ENCODE peak calls at places on chromosomes 13 and 19, in seven cellular contexts. K is lower leg skin, Y is breast epithelium, A is A549, W is uterus, C is upper lobe of left lung, G is spleen. S is an unnamed sample.
A peak's percentile ranks its signal among the peaks of the same experiment; 100 is the strongest.

GRCh38 chr13:91017031-91017668 is 330.3 kb upstream of the MIR17HG start:
- DNase-seq in K (no peak), Y (no peak), A (peak; percentile 40), W (no peak), C (peak; percentile 23), G (no peak), S (no peak)

GRCh38 chr13:66171821-66172220 is 1058.3 kb downstream of the PCDH9 start:
- DNase-seq in K (no peak), Y (no peak), A (no peak), W (no peak), C (no peak), G (no peak), S (no peak)

GRCh38 chr13:28204690-28205443 is 66.5 kb downstream of the PAN3 start:
- DNase-seq in K (no peak), Y (no peak), A (no peak), W (no peak), C (no peak), G (no peak), S (no peak)

GRCh38 chr19:55703790-55704215 is 28.8 kb downstream of the EPN1 start:
- DNase-seq in K (no peak), Y (no peak), A (no peak), W (no peak), C (peak; percentile 42), G (peak; percentile 86), S (no peak)

GRCh38 chr13:97279913-97280312 is 57.8 kb downstream of the MBNL2 start:
- DNase-seq in K (no peak), Y (no peak), A (no peak), W (no peak), C (no peak), G (no peak), S (no peak)

GRCh38 chr19:39090881-39091280 is 6.7 kb downstream of the ACP7 start:
- DNase-seq in K (no peak), Y (no peak), A (no peak), W (no peak), C (no peak), G (no peak), S (no peak)

GRCh38 chr19:5895890-5896289 is 7.7 kb downstream of the NDUFA11 start:
- DNase-seq in K (no peak), Y (no peak), A (no peak), W (no peak), C (no peak), G (no peak), S (no peak)

GRCh38 chr13:27496851-27497250 is 46.5 kb upstream of the MTIF3 start:
- DNase-seq in K (no peak), Y (no peak), A (no peak), W (no peak), C (no peak), G (no peak), S (no peak)

GRCh38 chr19:45971260-45971902 is 2.3 kb downstream of the NOVA2 start:
- DNase-seq in K (no peak), Y (no peak), A (no peak), W (no peak), C (no peak), G (no peak), S (no peak)

GRCh38 chr19:14542721-14543328 is 13.4 kb downstream of the TECR start:
- DNase-seq in K (no peak), Y (no peak), A (no peak), W (no peak), C (no peak), G (no peak), S (no peak)

GRCh38 chr13:108034909-108035308 is 180.4 kb downstream of the LIG4 start:
- DNase-seq in K (no peak), Y (no peak), A (no peak), W (no peak), C (no peak), G (no peak), S (no peak)

GRCh38 chr13:66805657-66806056 is 424.5 kb downstream of the PCDH9 start:
- DNase-seq in K (no peak), Y (no peak), A (no peak), W (no peak), C (no peak), G (no peak), S (no peak)

GRCh38 chr13:33490461-33491327 is 205.1 kb upstream of the STARD13 start:
- DNase-seq in K (no peak), Y (no peak), A (no peak), W (peak; percentile 17), C (no peak), G (no peak), S (no peak)

GRCh38 chr13:111183959-111184684 is 69.0 kb downstream of the ARHGEF7 start:
- DNase-seq in K (no peak), Y (no peak), A (no peak), W (no peak), C (no peak), G (no peak), S (no peak)

GRCh38 chr19:45742969-45743368 is 9.7 kb downstream of the MEIOSIN start:
- DNase-seq in K (no peak), Y (no peak), A (no peak), W (no peak), C (no peak), G (no peak), S (no peak)

GRCh38 chr13:85236431-85236830 is 562.8 kb downstream of the SLITRK6 start:
- DNase-seq in K (no peak), Y (no peak), A (no peak), W (no peak), C (no peak), G (no peak), S (no peak)

GRCh38 chr19:57267294-57267693 is 13.0 kb upstream of the ZNF460 start:
- DNase-seq in K (no peak), Y (no peak), A (no peak), W (no peak), C (no peak), G (no peak), S (no peak)

GRCh38 chr19:48756686-48757085 is 1.4 kb downstream of the FGF21 start:
- DNase-seq in K (no peak), Y (no peak), A (no peak), W (no peak), C (no peak), G (no peak), S (no peak)

GRCh38 chr19:3642987-3643386 is 16.4 kb upstream of the CACTIN start:
- DNase-seq in K (no peak), Y (no peak), A (no peak), W (no peak), C (no peak), G (no peak), S (no peak)

GRCh38 chr19:16259385-16260159 is 61.9 kb downstream of the AP1M1 start:
- DNase-seq in K (no peak), Y (no peak), A (no peak), W (no peak), C (no peak), G (peak; percentile 95), S (no peak)

GRCh38 chr19:31498781-31499180 is 149.5 kb upstream of the TSHZ3 start:
- DNase-seq in K (no peak), Y (no peak), A (no peak), W (no peak), C (no peak), G (no peak), S (peak; percentile 84)

GRCh38 chr19:29285878-29286277 is 72.9 kb upstream of the UQCRFS1 start:
- DNase-seq in K (no peak), Y (no peak), A (no peak), W (no peak), C (no peak), G (no peak), S (no peak)
- TF ChIP-seq CTCF in K (no peak), Y (no peak), A (peak; percentile 20), W (no peak), C (no peak), G (no peak), S (peak; percentile 4)

DNA sequence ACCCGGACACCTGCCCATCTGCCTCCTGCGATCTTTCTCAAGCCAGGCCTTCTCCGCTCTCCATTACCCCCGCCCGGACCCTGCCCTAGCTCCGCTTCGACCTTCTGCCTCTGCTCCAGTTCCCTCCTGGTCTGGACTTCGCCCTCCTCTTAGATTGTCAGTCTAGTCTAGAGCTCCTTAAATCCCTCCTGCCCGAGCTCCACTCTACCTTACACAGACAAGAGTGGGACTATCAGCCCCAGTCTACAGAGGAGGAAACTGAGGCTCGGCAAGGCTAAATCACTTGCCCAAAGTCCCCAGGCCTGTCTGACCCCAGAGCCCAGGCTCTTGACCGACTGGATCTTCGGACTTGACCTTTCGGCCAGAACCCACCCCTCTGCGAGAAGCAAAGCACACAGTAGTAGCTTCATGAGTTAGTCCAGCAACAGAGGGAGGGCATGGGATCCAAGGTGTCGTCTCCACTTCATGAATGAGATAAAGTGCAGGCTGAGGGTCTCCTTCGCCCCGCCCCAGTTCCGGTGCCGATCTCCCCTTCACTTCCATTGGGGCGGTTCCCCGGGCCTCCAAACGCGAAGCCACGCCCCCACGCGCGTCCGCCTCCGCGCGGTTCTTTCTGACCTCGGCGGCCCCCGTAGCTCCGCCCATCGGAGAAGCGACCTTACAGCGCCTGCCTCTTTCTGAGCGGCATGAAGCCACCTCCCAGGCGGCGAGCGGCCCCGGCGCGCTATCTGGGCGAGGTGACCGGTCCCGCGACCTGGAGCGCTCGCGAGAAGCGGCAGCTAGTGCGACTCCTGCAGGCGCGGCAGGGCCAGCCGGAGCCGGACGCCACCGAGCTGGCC is at the start of gene SNAPC2:
- DNase-seq in K (peak; percentile 96), Y (peak; percentile 95), A (peak; percentile 60), W (peak; percentile 96), C (peak; percentile 93), G (peak; percentile 99), S (peak; percentile 99)
- TF ChIP-seq POLR2A in K (no peak), Y (no peak), A (peak; percentile 51), W (no peak), C (no peak), G (no peak), S (no peak)

DNA sequence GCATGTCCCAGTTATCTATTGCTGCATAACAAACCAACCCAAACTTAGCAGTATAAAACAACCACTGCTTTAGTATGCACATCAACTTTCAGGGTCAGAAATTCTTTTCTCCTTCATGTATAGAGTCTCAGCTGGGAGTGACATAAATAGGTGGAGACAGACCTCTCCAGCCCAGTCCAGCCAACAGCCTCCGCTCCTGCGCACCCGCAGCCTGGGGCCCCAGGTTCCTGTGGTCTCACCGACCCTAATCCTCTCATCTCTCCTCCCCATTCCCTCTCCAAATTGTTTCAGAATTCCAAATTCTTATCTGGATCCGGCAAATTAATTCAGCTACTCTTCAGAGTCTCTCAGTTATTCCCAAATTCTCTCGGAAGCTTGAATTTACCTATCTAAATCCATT is 522 bp upstream of the ATP12A start:
- DNase-seq in K (no peak), Y (no peak), A (no peak), W (no peak), C (no peak), G (no peak), S (no peak)
- H3K4me3 ChIP-seq in K (no peak overlapping the region), Y (peak overlapping the region; percentile 66), A (no peak overlapping the region), W (no peak overlapping the region), C (peak overlapping the region; percentile 39), G (no peak overlapping the region), S (no peak overlapping the region)

DNA sequence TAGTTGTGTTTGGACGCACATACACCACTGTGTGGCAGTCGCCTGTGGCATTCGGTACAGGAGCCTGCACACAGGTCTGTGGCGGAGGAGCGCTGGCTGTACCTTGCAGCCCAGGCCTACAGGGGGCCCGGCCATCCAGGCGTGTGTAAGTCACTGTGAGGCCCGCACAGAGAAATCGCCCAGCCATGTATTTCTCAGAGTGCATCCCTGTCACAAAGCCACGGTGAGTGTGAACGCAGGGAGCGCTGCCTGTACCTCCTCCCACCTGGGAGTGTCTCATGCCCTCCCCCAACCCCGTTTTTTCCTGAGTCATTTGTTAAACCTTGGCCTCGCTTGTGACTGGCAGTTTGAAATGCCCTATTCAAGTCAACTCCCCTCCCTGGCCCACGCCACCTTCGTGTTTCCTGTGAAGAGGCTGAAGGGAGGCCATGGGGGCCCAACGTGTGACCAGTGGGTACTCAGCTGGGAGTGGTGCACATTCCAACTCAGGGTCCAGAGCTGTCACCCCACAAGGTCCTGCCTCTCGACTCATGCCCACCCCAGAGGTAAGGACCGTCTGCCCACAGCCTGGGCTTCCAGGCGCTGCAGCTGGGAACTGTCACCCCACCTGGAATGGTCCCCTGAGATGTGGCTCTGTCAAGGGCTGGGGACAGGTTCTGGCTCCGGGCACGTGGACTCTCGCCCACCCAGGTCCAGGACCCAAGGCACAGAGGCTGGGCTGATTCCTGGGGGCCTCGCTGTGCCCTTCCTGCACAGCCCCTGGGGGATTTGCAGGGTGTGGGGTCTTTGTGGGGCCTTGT is 11.6 kb upstream of the RASA3 start:
- DNase-seq in K (no peak), Y (no peak), A (peak; percentile 60), W (no peak), C (no peak), G (peak; percentile 85), S (no peak)
- TF ChIP-seq CTCF in K (no peak), Y (no peak), A (peak; percentile 14), W (no peak), C (no peak), G (no peak), S (no peak)

S was measured in esophagus muscularis mucosa.